ENCODE peak calls at places on chromosomes 11 and 22, in ten cellular contexts. S is SJSA1, V is uterus, T is MM.1S, M is lower leg skin, I is right atrium auricular region, C is esophagus squamous epithelium, E is heart left ventricle, D is aorta, P is epithelial cell of esophagus. U is an unnamed sample.

GRCh38 chr22:45742866-45743450 is 71.3 kb downstream of the ATXN10 start:
- DNase-seq in S (no peak), V (no peak), T (no peak), M (no peak), I (no peak), C (no peak), E (no peak), D (no peak), P (peak; percentile 69), U (peak; percentile 9)

GRCh38 chr11:20564811-20565210 is 34.6 kb upstream of the SLC6A5 start:
- DNase-seq in S (no peak), V (no peak), T (no peak), M (no peak), I (no peak), C (no peak), E (no peak), D (no peak), P (no peak), U (no peak)

GRCh38 chr11:34284836-34285235 is 73.0 kb downstream of the ABTB2 start:
- DNase-seq in S (no peak), V (no peak), T (no peak), M (no peak), I (no peak), C (no peak), E (no peak), D (no peak), P (no peak), U (no peak)

GRCh38 chr22:43446881-43447280 is 35.1 kb downstream of the MPPED1 start:
- DNase-seq in S (no peak), V (no peak), T (no peak), M (no peak), I (no peak), C (no peak), E (no peak), D (no peak), P (peak; percentile 18), U (no peak)

GRCh38 chr11:70661763-70662501 is 263.6 kb downstream of the CTTN start:
- DNase-seq in S (peak; percentile 72), V (no peak), T (no peak), M (no peak), I (no peak), C (no peak), E (no peak), D (no peak), P (no peak), U (peak; percentile 25)

GRCh38 chr22:48890693-48891554 is 936.7 kb downstream of the BRD1 start:
- DNase-seq in S (no peak), V (no peak), T (no peak), M (peak; percentile 76), I (peak; percentile 26), C (no peak), E (no peak), D (peak; percentile 30), P (no peak), U (no peak)

GRCh38 chr11:107202189-107202588 is 183.9 kb upstream of the GUCY1A2 start:
- DNase-seq in S (no peak), V (no peak), T (no peak), M (no peak), I (no peak), C (no peak), E (no peak), D (no peak), P (no peak), U (no peak)

GRCh38 chr11:41245704-41246398 is 213.6 kb downstream of the LRRC4C start:
- DNase-seq in S (no peak), V (no peak), T (no peak), M (peak; percentile 68), I (no peak), C (no peak), E (peak; percentile 43), D (no peak), P (no peak), U (no peak)

GRCh38 chr11:121606354-121606753 is 153.6 kb upstream of the SORL1-AS1 start:
- DNase-seq in S (no peak), V (no peak), T (no peak), M (no peak), I (no peak), C (no peak), E (no peak), D (no peak), P (no peak), U (no peak)

GRCh38 chr22:41343300-41343699 is 38.4 kb upstream of the TEF start:
- DNase-seq in S (no peak), V (no peak), T (no peak), M (no peak), I (no peak), C (no peak), E (no peak), D (no peak), P (no peak), U (no peak)

GRCh38 chr22:20779813-20780148 is 5.9 kb downstream of the SERPIND1 start:
- DNase-seq in S (no peak), V (no peak), T (no peak), M (no peak), I (no peak), C (no peak), E (no peak), D (no peak), P (peak; percentile 37), U (no peak)

GRCh38 chr22:23856721-23857605 is 712 bp upstream of the SLC2A11 start:
- DNase-seq in S (no peak), V (no peak), T (peak; percentile 49), M (peak; percentile 87), I (no peak), C (no peak), E (no peak), D (no peak), P (peak; percentile 47), U (peak; percentile 41)

DNA sequence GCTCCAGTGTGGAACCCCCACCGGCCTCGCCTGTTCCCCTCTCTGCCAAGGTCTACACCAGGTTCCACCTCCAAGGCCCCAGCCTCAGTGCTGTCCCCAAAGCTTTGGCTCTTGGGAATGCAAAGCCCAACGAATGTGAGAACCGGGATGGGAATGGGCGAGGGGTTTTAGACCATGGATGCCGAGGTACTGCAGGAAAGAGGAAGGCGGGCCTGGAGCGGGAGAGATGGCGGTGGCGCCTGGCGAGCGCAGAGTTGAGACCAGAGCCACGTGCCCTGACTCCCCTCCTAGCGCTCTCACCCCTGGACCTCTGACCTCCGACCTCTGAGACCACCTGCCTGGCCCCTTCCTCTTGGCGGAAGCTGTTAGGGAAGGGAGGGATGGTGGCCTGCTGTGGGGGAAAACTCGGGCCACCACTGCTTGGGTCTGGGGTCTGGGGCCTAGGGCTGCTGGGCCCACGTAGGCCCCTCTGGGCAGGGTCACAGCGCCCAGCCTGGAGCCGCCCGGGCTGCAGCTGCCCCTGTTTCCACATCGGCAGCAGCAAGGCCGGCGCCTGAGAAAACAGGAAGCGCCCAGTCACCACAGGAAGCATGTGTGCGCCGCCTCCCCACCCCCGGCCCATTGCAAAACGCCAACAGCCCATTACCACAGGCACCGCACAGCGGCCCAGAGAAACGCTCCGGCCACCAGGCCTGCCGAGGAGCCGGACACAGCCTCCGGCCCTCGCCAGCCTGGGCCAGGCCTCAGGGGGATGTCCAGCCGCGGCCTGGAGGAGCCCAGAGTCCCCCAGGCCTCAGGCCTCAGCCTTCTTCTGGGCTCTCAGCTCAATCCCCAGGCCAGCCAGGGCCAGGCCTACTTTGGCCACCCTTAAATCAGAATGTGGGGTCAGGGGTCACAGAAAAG is 13.8 kb upstream of the SLC39A13 start:
- DNase-seq in S (no peak), V (no peak), T (peak; percentile 43), M (no peak), I (no peak), C (peak; percentile 45), E (peak; percentile 89), D (peak; percentile 84), P (no peak), U (no peak)
- H3K4me3 ChIP-seq in S (no peak overlapping the region), V (no peak overlapping the region), T (peak overlapping the region; percentile 29), M (no peak overlapping the region), I (no peak overlapping the region), C (peak overlapping the region; percentile 41), E (no peak overlapping the region), D (no peak overlapping the region), P (no peak overlapping the region), U (no peak overlapping the region)

GRCh38 chr11:123137496-123138270 is 57.4 kb downstream of the CLMP start:
- DNase-seq in S (peak; percentile 92), V (peak; percentile 74), T (no peak), M (peak; percentile 96), I (peak; percentile 94), C (no peak), E (peak; percentile 91), D (peak; percentile 89), P (no peak), U (no peak)
- H3K4me3 ChIP-seq in S (peak overlapping the region; percentile 15), V (peak overlapping the region; percentile 15), T (no peak overlapping the region), M (no peak overlapping the region), I (peak overlapping the region; percentile 22), C (peak overlapping the region; percentile 10), E (peak overlapping the region; percentile 0), D (no peak overlapping the region), P (no peak overlapping the region), U (no peak overlapping the region)

DNA sequence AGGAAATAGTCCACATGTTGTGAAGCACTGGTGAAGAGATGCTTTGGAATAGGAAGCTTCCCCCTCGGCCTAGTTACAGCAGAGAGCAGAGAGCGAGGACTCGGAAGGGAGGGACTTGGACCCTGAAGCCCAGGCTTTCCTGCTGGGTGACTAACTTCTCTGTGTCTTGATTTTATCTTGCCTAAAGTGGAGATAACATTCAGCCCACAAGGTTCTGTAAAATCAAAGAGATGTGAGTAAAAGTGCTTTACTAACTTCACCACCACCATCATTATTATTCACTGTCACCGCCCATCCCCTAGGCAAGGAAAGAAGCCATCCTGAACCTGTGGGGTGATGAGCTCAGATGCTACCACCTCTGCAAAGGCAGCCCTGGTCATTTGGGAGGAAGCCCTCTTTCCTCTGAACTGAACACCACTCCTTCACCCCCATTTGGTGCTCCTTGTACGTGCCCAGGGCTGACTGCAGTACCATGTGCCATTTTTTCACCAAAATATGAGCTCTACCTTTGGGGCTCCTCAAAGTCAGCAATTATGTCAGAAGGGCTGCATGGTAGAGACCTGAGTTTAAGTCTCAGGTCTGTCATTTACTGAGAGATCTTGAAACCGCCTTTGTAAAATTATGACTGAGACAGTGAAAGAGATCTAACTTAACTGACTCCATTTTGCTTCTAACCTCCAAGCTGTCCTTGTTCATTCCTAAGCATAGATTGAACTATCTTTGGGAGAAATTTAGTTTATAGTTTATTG is 58.2 kb downstream of the THAP12 start:
- DNase-seq in S (no peak), V (no peak), T (no peak), M (no peak), I (no peak), C (no peak), E (no peak), D (peak; percentile 32), P (no peak), U (no peak)
- H3K4me3 ChIP-seq in S (no peak overlapping the region), V (no peak overlapping the region), T (no peak overlapping the region), M (no peak overlapping the region), I (no peak overlapping the region), C (no peak overlapping the region), E (no peak overlapping the region), D (no peak overlapping the region), P (no peak overlapping the region), U (no peak overlapping the region)

DNA sequence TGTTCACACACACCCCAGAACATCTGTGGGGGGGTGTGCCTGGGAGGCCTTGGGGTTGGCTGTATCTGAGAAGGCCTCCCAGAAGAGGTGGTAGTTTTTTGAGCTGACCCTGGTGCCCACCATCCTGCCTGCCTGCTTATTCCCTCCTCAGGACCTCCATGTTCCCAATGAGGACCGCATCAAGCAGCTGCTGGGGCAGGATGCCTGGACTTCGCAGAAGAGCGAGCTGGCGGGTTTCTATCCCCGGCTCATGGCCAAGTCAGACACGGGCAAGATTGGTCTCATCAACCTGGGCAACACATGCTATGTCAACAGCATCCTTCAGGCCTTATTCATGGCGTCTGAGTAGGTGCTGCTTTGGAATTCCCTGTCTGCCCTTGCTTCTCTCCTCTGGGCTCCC is 17.0 kb downstream of the USP35 start:
- DNase-seq in S (no peak), V (no peak), T (no peak), M (no peak), I (no peak), C (no peak), E (no peak), D (peak; percentile 48), P (no peak), U (no peak)
- H3K4me3 ChIP-seq in S (no peak overlapping the region), V (no peak overlapping the region), T (no peak overlapping the region), M (no peak overlapping the region), I (no peak overlapping the region), C (no peak overlapping the region), E (no peak overlapping the region), D (no peak overlapping the region), P (no peak overlapping the region), U (no peak overlapping the region)

U was measured in mammary epithelial cell.